ENCODE peak calls at places on chromosomes 4 and X, in five cellular contexts. R, Q, P, H and T are unnamed samples.

GRCh38 chr4:108168672-108169562 is at the start of gene LEF1:
- DNase-seq in P (peak), R (no peak), H (no peak), Q (peak), T (no peak)

GRCh38 chr4:46267866-46268265 is 122.1 kb downstream of the GABRA2 start:
- DNase-seq in R (no peak), Q (no peak), P (no peak), H (no peak), T (no peak)

GRCh38 chr4:173243321-173243720 is 74.7 kb downstream of the GALNT7 start:
- DNase-seq in R (peak), H (peak), Q (no peak), P (no peak), T (no peak)

GRCh38 chrX:135543924-135544323 is 23.5 kb downstream of the INTS6L start:
- DNase-seq in H (no peak), R (no peak), Q (no peak), P (no peak), T (no peak)

GRCh38 chr4:55635282-55635681 is 816 bp downstream of the NMU start:
- DNase-seq in Q (no peak), R (no peak), H (no peak), P (no peak), T (no peak)

GRCh38 chr4:4801013-4801412 is 58.5 kb upstream of the MSX1 start:
- DNase-seq in R (no peak), H (peak), P (no peak), Q (no peak), T (no peak)

GRCh38 chr4:83527671-83528070 is 8.2 kb upstream of the GPAT3 start:
- DNase-seq in H (no peak), R (no peak), Q (no peak), P (no peak), T (no peak)

GRCh38 chr4:89539797-89540711 is 232.5 kb upstream of the GPRIN3 start:
- DNase-seq in H (no peak), Q (no peak), P (no peak), R (no peak), T (no peak)

GRCh38 chr4:182560358-182560757 is 317.2 kb downstream of the TENM3 start:
- DNase-seq in H (peak), Q (no peak), P (no peak), R (no peak), T (no peak)

GRCh38 chr4:56302102-56302501 is 85.2 kb downstream of the AASDH start:
- DNase-seq in R (no peak), H (no peak), Q (no peak), P (no peak), T (no peak)

GRCh38 chrX:102746134-102746584 is 25.6 kb downstream of the GPRASP3 start:
- DNase-seq in H (no peak), P (peak), Q (peak), R (no peak), T (no peak)

GRCh38 chr4:98150092-98150761 is 7.0 kb upstream of the STPG2 start:
- DNase-seq in R (no peak), P (no peak), Q (no peak), H (no peak), T (no peak)

GRCh38 chr4:155220025-155220424 is 11.6 kb downstream of the NPY2R start:
- DNase-seq in P (no peak), H (no peak), R (no peak), Q (no peak), T (no peak)

GRCh38 chr4:181687116-181687515 is 556.1 kb upstream of the TENM3 start:
- DNase-seq in R (no peak), P (no peak), H (no peak), Q (no peak), T (no peak)

GRCh38 chrX:38220024-38220935 is at the start of gene SRPX:
- DNase-seq in R (no peak), H (peak), Q (peak), P (no peak), T (peak)

DNA sequence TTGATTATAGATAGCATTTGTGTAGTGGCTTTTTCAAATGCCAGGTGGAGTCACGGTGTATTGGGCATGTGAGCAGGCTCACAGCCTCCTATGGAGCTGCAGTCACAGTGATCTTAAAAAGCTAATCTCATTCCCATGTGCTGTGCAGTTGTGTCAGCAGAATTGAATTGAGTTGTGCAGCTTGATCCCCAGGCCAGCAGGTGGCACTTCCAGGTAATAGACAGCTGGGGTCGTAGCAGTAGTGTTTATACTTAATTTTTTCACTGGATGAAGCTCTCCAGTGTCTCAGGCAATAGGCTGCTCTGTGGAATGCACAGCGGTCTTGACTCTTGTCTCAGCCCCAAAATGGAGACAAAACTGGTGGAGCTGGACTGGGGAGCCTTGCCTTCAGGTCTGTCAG is 1028.1 kb downstream of the SH3BGRL start:
- DNase-seq in R (no peak), P (no peak), H (no peak), Q (no peak), T (no peak)
- TF ChIP-seq CTCF in R (no peak), P (no peak), H (no peak), Q (no peak), T (no peak)

DNA sequence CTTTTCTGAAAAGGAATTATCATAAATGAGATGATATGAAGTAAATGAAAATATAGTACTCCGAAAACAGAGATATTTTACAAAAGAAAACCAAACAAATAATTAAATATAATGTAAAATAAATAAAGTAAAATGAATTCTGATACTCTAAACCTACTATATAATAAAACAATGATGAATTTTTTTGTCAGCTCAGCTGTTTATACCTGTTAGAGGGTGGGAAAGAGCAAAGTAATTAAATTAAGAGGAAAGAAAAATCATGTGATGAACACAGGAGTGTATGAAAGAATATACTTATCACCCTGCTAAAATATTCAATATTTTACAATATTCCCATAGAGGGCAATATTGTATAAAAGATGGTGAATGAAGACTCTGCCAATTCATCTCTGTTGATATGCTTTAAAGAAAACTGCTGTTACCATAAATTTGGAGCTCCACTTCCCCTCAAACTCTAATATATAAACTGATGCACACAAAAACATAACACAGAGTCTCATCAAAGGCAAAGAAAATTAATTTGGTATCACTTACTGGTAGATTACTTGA is 6.5 kb upstream of the NDST4 start:
- DNase-seq in P (no peak), Q (no peak), R (no peak), H (no peak), T (no peak)
- TF ChIP-seq CTCF in P (no peak), Q (no peak), R (no peak), H (no peak), T (no peak)

DNA sequence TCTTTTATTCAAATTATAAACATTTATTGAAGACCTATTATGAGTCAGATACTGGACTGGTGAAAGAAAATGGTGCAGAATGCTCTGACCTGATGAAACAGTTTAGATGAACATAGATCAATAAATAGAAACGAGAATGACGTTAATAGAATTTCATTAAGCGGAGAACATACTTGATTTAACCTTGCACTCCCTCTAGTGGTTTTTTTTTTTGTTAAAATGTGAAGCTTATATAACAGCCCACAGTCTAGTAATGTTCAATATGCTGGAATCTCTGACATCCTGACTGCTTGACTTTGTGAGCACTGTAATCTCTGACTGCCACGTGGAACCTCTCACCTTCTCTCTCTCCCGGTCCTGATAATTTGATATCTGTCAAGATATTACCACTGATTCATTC is 32.3 kb downstream of the HDAC8 start:
- DNase-seq in P (no peak), R (peak), H (peak), Q (no peak), T (no peak)
- TF ChIP-seq CTCF in P (no peak), R (peak), H (peak), Q (peak), T (peak)

GRCh38 chr4:180456928-180457327 is 1786.3 kb upstream of the TENM3 start:
- DNase-seq in R (no peak), Q (no peak), P (no peak), H (no peak), T (no peak)
- TF ChIP-seq CTCF in R (peak), Q (no peak), P (no peak), H (no peak), T (no peak)

GRCh38 chrX:75642811-75643361 is 120.0 kb upstream of the ZDHHC15 start:
- DNase-seq in P (no peak), Q (no peak), R (no peak), H (no peak), T (no peak)
- TF ChIP-seq CTCF in P (no peak), Q (no peak), R (no peak), H (no peak), T (no peak)

GRCh38 chrX:108699368-108699767 is 37.0 kb downstream of the IRS4 start:
- DNase-seq in H (peak), P (no peak), R (no peak), Q (no peak), T (no peak)
- TF ChIP-seq CTCF in H (peak), P (no peak), R (no peak), Q (peak), T (peak)

GRCh38 chr4:1039493-1040343 is 28.3 kb downstream of the FGFRL1 start:
- DNase-seq in Q (peak), R (no peak), H (no peak), P (no peak), T (no peak)
- TF ChIP-seq CTCF in Q (no peak), R (no peak), H (no peak), P (no peak), T (no peak)

GRCh38 chr4:184506527-184507121 is 32.3 kb upstream of the IRF2 start:
- DNase-seq in H (no peak), R (no peak), Q (no peak), P (no peak), T (no peak)
- TF ChIP-seq CTCF in H (peak), R (peak), Q (no peak), P (peak), T (no peak)

GRCh38 chr4:18081708-18082107 is 60.2 kb upstream of the LCORL start:
- DNase-seq in H (no peak), P (no peak), Q (no peak), R (no peak), T (no peak)

GRCh38 chr4:18077808-18078207 is 56.3 kb upstream of the LCORL start:
- DNase-seq in Q (no peak), P (no peak), R (no peak), H (no peak), T (no peak)

GRCh38 chr4:18071894-18072293 is 50.3 kb upstream of the LCORL start:
- DNase-seq in P (no peak), R (no peak), H (no peak), Q (no peak), T (no peak)

DNA sequence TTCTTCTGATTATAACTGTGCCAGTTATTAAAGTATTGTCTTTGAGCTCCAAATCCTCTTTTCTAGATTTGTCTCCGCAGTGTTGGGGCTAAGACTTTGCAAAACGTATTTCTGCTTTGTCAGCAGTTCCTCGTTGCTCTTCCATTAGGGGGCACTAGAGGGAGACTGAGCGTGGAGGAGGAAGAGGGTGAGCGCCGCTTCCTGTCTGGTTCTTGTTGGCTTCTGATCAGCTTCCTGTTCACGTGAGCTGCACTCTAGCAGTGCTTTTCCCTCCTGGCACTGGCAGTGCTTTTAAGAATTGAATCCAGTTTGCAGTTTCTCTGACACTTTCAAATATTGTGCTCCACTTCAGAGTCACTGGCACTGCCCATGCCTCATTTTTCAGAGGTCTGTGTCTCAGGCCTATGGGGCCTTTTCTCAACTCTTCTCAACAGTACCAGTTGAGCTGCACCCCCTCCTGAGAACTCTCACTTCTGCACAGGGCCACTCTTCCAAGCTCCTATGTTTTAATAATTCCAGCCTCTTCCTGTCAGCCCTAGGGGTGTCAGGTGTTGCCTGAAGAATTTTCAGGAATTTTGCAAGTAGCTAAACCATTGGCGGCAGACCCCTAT is 54.4 kb upstream of the LCORL start:
- DNase-seq in P (peak), Q (peak), R (no peak), H (no peak), T (no peak)
- TF ChIP-seq CTCF in P (peak), Q (peak), R (no peak), H (peak), T (peak)